ENCODE peak calls at places on chromosomes 2 and 18, in ten cellular contexts. B is A549, N is astrocyte, W is heart right ventricle, F is aorta, P is neural progenitor cell, R is tibial artery, I is body of pancreas, V is sigmoid colon, S is cardiac muscle cell. E is an unnamed sample.

GRCh38 chr2:5666798-5667197 is 25.4 kb upstream of the SOX11 start:
- DNase-seq in B (no peak), N (peak; percentile 18), W (no peak), F (no peak), P (no peak), R (no peak), I (no peak), V (no peak), S (no peak), E (no peak)

GRCh38 chr2:44107974-44108373 is 60.7 kb upstream of the PPM1B start:
- DNase-seq in B (no peak), N (no peak), W (no peak), F (no peak), P (no peak), R (no peak), I (no peak), V (no peak), S (no peak), E (no peak)

GRCh38 chr18:731185-731584 is 18.8 kb upstream of the ENOSF1 start:
- DNase-seq in B (no peak), N (no peak), W (no peak), F (no peak), P (no peak), R (no peak), I (no peak), V (no peak), S (no peak), E (no peak)

GRCh38 chr2:232416521-232417470 is 10.2 kb downstream of the ALPG start:
- DNase-seq in B (no peak), N (no peak), W (no peak), F (no peak), P (no peak), R (no peak), I (no peak), V (peak; percentile 54), S (no peak), E (no peak)

GRCh38 chr2:44124502-44124901 is 44.2 kb upstream of the PPM1B start:
- DNase-seq in B (no peak), N (no peak), W (no peak), F (no peak), P (no peak), R (no peak), I (no peak), V (no peak), S (no peak), E (no peak)

GRCh38 chr2:75190271-75190990 is 8.9 kb downstream of the TACR1 start:
- DNase-seq in B (no peak), N (no peak), W (no peak), F (no peak), P (no peak), R (no peak), I (no peak), V (no peak), S (no peak), E (no peak)

GRCh38 chr2:240717181-240717641 is 25.5 kb downstream of the AQP12A start:
- DNase-seq in B (no peak), N (no peak), W (no peak), F (no peak), P (no peak), R (no peak), I (no peak), V (no peak), S (no peak), E (peak; percentile 80)

GRCh38 chr2:199019898-199020507 is 437.7 kb downstream of the SATB2 start:
- DNase-seq in B (peak; percentile 32), N (peak; percentile 47), W (no peak), F (no peak), P (peak; percentile 66), R (no peak), I (no peak), V (no peak), S (peak; percentile 41), E (no peak)

GRCh38 chr18:31965331-31965970 is 22.5 kb upstream of the TRAPPC8 start:
- DNase-seq in B (no peak), N (no peak), W (no peak), F (no peak), P (no peak), R (no peak), I (no peak), V (no peak), S (no peak), E (no peak)

GRCh38 chr18:6482198-6482977 is 67.7 kb upstream of the L3MBTL4 start:
- DNase-seq in B (peak; percentile 19), N (peak; percentile 42), W (peak; percentile 54), F (peak; percentile 59), P (peak; percentile 83), R (peak; percentile 69), I (peak; percentile 56), V (peak; percentile 84), S (peak; percentile 82), E (peak; percentile 88)

GRCh38 chr18:37661061-37661460 is 95.5 kb upstream of the CELF4 start:
- DNase-seq in B (no peak), N (no peak), W (no peak), F (no peak), P (no peak), R (no peak), I (no peak), V (no peak), S (no peak), E (no peak)

DNA sequence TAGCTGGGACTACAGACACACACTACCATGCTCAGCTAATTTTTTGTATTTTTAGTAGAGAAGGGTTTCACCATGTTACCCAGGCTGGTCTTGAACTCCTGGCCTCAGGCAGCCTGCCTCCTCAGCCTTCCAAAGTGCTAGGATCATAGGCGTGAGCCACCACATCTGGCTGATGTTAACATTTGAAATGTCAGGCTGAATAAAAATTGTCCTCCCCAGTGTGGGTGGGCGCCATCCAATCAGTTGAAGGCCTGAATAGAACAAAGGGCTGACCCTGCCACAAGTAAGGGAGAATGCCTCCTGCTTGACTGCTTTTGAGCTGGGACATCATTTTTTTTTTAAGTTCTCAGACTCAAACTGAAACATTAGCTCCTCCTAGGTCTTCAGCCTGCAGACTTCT is 21.0 kb upstream of the RHOB start:
- DNase-seq in B (no peak), N (no peak), W (no peak), F (peak; percentile 32), P (no peak), R (no peak), I (no peak), V (no peak), S (no peak), E (no peak)
- H3K4me1 ChIP-seq in B (peaks cover 5% of the 10 kb centered on the region), N (peaks cover 25% of the 10 kb centered on the region), W (peaks cover 75% of the 10 kb centered on the region), F (no peaks in the 10 kb centered on the region), P (peaks cover 6% of the 10 kb centered on the region), R (peaks cover 36% of the 10 kb centered on the region), I (peaks cover 43% of the 10 kb centered on the region), V (peaks cover 45% of the 10 kb centered on the region), S (no peaks in the 10 kb centered on the region), E (peaks cover 67% of the 10 kb centered on the region)

GRCh38 chr18:79397288-79397829 is 1.6 kb downstream of the NFATC1 start:
- DNase-seq in B (no peak), N (no peak), W (no peak), F (peak; percentile 39), P (no peak), R (no peak), I (no peak), V (peak; percentile 64), S (no peak), E (peak; percentile 29)
- H3K4me3 ChIP-seq in B (no peak overlapping the region), N (no peak overlapping the region), W (peak overlapping the region; percentile 70), F (no peak overlapping the region), P (no peak overlapping the region), R (peak overlapping the region; percentile 69), I (no peak overlapping the region), V (no peak overlapping the region), S (no peak overlapping the region), E (no peak overlapping the region)

GRCh38 chr2:129764376-129765325 is 214.8 kb upstream of the RAB6C start:
- DNase-seq in B (no peak), N (no peak), W (no peak), F (no peak), P (no peak), R (no peak), I (no peak), V (no peak), S (no peak), E (no peak)
- H3K27ac ChIP-seq in B (no peak overlapping the region), N (no peak overlapping the region), W (no peak overlapping the region), F (no peak overlapping the region), P (no peak overlapping the region), R (no peak overlapping the region), I (no peak overlapping the region), V (no peak overlapping the region), S (no peak overlapping the region), E (no peak overlapping the region)

GRCh38 chr2:233437439-233437955 is 83.2 kb downstream of the DGKD start:
- DNase-seq in B (no peak), N (no peak), W (no peak), F (no peak), P (no peak), R (peak; percentile 3), I (no peak), V (peak; percentile 43), S (no peak), E (no peak)
- H3K4me1 ChIP-seq in B (peaks cover 29% of the 10 kb centered on the region), N (no peaks in the 10 kb centered on the region), W (peaks cover 30% of the 10 kb centered on the region), F (no peaks in the 10 kb centered on the region), P (no peaks in the 10 kb centered on the region), R (peaks cover 6% of the 10 kb centered on the region), I (no peaks in the 10 kb centered on the region), V (no peaks in the 10 kb centered on the region), S (no peaks in the 10 kb centered on the region), E (no peaks in the 10 kb centered on the region)

GRCh38 chr2:197191177-197191947 is 119.2 kb downstream of the ANKRD44 start:
- DNase-seq in B (peak; percentile 44), N (no peak), W (no peak), F (no peak), P (peak; percentile 60), R (no peak), I (no peak), V (no peak), S (peak; percentile 62), E (no peak)

GRCh38 chr2:197191948-197192338 is 118.6 kb downstream of the ANKRD44 start:
- DNase-seq in B (no peak), N (no peak), W (no peak), F (no peak), P (no peak), R (no peak), I (no peak), V (no peak), S (no peak), E (no peak)

GRCh38 chr2:197184959-197185586 is 125.5 kb downstream of the ANKRD44 start:
- DNase-seq in B (no peak), N (peak; percentile 80), W (peak; percentile 89), F (peak; percentile 90), P (peak; percentile 81), R (peak; percentile 54), I (peak; percentile 72), V (peak; percentile 73), S (no peak), E (peak; percentile 58)

GRCh38 chr2:197185676-197186075 is 124.9 kb downstream of the ANKRD44 start:
- DNase-seq in B (no peak), N (no peak), W (no peak), F (no peak), P (no peak), R (no peak), I (no peak), V (no peak), S (no peak), E (no peak)

DNA sequence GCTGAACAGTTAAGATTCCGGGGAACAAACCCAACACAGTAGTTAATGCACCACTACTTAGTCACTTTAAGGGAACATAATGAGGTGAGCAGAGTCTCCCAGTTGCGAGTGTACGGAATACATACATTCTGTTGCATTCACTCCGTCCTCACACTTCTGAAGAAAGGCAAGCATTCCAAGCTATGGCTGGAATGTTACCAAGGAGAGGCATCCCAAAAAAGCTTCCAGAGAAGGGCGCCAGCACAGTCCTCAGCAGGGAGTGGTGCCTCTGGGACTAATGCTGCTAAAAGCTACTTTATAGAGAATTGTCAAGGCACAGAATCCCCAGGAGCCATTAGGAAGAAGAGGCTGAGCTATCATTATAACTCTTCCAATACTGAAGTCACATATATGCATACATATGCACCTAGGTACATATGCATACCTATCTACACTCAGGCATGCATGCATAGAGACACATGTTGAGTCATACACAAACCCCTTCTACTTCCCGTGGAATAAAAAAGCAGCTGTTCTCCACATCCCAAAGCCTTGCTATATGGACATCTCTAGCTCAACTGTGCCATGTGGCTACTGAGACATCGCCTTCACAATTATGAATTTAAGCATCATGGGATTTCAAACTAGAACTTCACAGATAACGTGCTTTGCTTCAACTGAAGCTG is 120.7 kb downstream of the ANKRD44 start:
- DNase-seq in B (no peak), N (no peak), W (no peak), F (no peak), P (peak; percentile 62), R (no peak), I (no peak), V (no peak), S (no peak), E (no peak)
- H3K4me3 ChIP-seq in B (no peak overlapping the region), N (no peak overlapping the region), W (no peak overlapping the region), F (no peak overlapping the region), P (no peak overlapping the region), R (no peak overlapping the region), I (no peak overlapping the region), V (no peak overlapping the region), S (no peak overlapping the region), E (no peak overlapping the region)

E was measured in left lung.